ENCODE peak calls at places on chromosomes 6 and 20, in eight cellular contexts. One of them, this sample, is unnamed.

GRCh38 chr20:48599106-48599747 is 228.6 kb downstream of the PREX1 start:
- DNase-seq in A172: no peak
- DNase-seq in CD4-positive, alpha-beta memory T cell: no peak
- DNase-seq in Ammon's horn: no peak
- DNase-seq in CD4-positive, alpha-beta T cell: no peak
- DNase-seq in anterior cingulate cortex: no peak
- DNase-seq in brain microvascular endothelial cell: no peak
- DNase-seq in lower lobe of right lung: peak; percentile 17
- DNase-seq in this sample: no peak

GRCh38 chr6:33860706-33861474 is 57.1 kb upstream of the MLN start:
- DNase-seq in A172: no peak
- DNase-seq in CD4-positive, alpha-beta T cell: peak; percentile 35
- DNase-seq in Ammon's horn: no peak
- DNase-seq in anterior cingulate cortex: no peak
- DNase-seq in lower lobe of right lung: no peak
- DNase-seq in CD4-positive, alpha-beta memory T cell: peak; percentile 44
- DNase-seq in brain microvascular endothelial cell: no peak
- DNase-seq in this sample: peak; percentile 57

GRCh38 chr6:125107896-125108295 is 45.7 kb upstream of the TPD52L1 start:
- DNase-seq in A172: no peak
- DNase-seq in brain microvascular endothelial cell: no peak
- DNase-seq in lower lobe of right lung: no peak
- DNase-seq in CD4-positive, alpha-beta T cell: no peak
- DNase-seq in anterior cingulate cortex: no peak
- DNase-seq in CD4-positive, alpha-beta memory T cell: no peak
- DNase-seq in Ammon's horn: no peak
- DNase-seq in this sample: peak; percentile 43

GRCh38 chr6:150296890-150297289 is 71.9 kb upstream of the IYD start:
- DNase-seq in Ammon's horn: no peak
- DNase-seq in CD4-positive, alpha-beta memory T cell: no peak
- DNase-seq in brain microvascular endothelial cell: no peak
- DNase-seq in CD4-positive, alpha-beta T cell: no peak
- DNase-seq in A172: no peak
- DNase-seq in lower lobe of right lung: no peak
- DNase-seq in anterior cingulate cortex: no peak
- DNase-seq in this sample: no peak

GRCh38 chr20:23637282-23638221 is at the start of gene CST3:
- DNase-seq in Ammon's horn: peak; percentile 87
- DNase-seq in CD4-positive, alpha-beta memory T cell: no peak
- DNase-seq in lower lobe of right lung: peak; percentile 94
- DNase-seq in CD4-positive, alpha-beta T cell: no peak
- DNase-seq in A172: peak; percentile 87
- DNase-seq in anterior cingulate cortex: peak; percentile 50
- DNase-seq in brain microvascular endothelial cell: peak; percentile 84
- DNase-seq in this sample: peak; percentile 82

GRCh38 chr6:45538636-45539035 is 160.9 kb upstream of the SUPT3H start:
- DNase-seq in Ammon's horn: no peak
- DNase-seq in anterior cingulate cortex: no peak
- DNase-seq in CD4-positive, alpha-beta memory T cell: no peak
- DNase-seq in brain microvascular endothelial cell: no peak
- DNase-seq in CD4-positive, alpha-beta T cell: no peak
- DNase-seq in lower lobe of right lung: no peak
- DNase-seq in A172: peak; percentile 13
- DNase-seq in this sample: peak; percentile 75

GRCh38 chr20:17835941-17836861 is 132.4 kb downstream of the SNX5 start:
- DNase-seq in anterior cingulate cortex: no peak
- DNase-seq in brain microvascular endothelial cell: no peak
- DNase-seq in CD4-positive, alpha-beta memory T cell: no peak
- DNase-seq in Ammon's horn: no peak
- DNase-seq in lower lobe of right lung: no peak
- DNase-seq in CD4-positive, alpha-beta T cell: no peak
- DNase-seq in A172: no peak
- DNase-seq in this sample: peak; percentile 96

GRCh38 chr20:1491281-1491840 is at the start of gene SIRPB2:
- DNase-seq in CD4-positive, alpha-beta T cell: no peak
- DNase-seq in CD4-positive, alpha-beta memory T cell: no peak
- DNase-seq in anterior cingulate cortex: no peak
- DNase-seq in A172: no peak
- DNase-seq in lower lobe of right lung: peak; percentile 83
- DNase-seq in Ammon's horn: peak; percentile 53
- DNase-seq in brain microvascular endothelial cell: no peak
- DNase-seq in this sample: no peak